ENCODE peak calls at places on chromosomes 7 and 10, in seven cellular contexts. P, U, E, Q, L, R and G are unnamed samples.

GRCh38 chr10:96626795-96627194 is 40.0 kb upstream of the TM9SF3 start:
- DNase-seq in P (no peak), Q (no peak), E (no peak), U (no peak), L (no peak), R (no peak), G (no peak)

GRCh38 chr7:12436896-12437535 is 33.4 kb upstream of the VWDE start:
- DNase-seq in Q (no peak), E (no peak), L (peak; percentile 31), R (peak; percentile 12), P (peak; percentile 65), U (no peak), G (no peak)

GRCh38 chr10:24382979-24383663 is 174.2 kb downstream of the KIAA1217 start:
- DNase-seq in U (no peak), L (no peak), Q (peak; percentile 34), R (no peak), P (peak; percentile 4), E (no peak), G (no peak)

GRCh38 chr7:33155811-33156210 is 26.4 kb downstream of the BBS9 start:
- DNase-seq in P (peak; percentile 46), U (no peak), Q (no peak), L (no peak), R (no peak), E (no peak), G (no peak)

GRCh38 chr10:63703113-63703670 is 182.0 kb downstream of the REEP3 start:
- DNase-seq in R (no peak), P (no peak), E (no peak), L (peak; percentile 62), U (no peak), Q (no peak), G (no peak)

GRCh38 chr7:73742753-73743641 is 4.4 kb upstream of the ABHD11 start:
- DNase-seq in R (peak; percentile 87), U (peak; percentile 57), Q (peak; percentile 33), L (peak; percentile 88), E (peak; percentile 71), P (no peak), G (peak; percentile 95)

GRCh38 chr10:20004087-20004523 is 187.9 kb downstream of the PLXDC2 start:
- DNase-seq in L (no peak), U (peak; percentile 80), R (no peak), Q (peak; percentile 26), P (peak; percentile 52), E (peak; percentile 17), G (peak; percentile 62)

GRCh38 chr7:140533394-140533872 is 54.1 kb upstream of the MKRN1 start:
- DNase-seq in E (no peak), U (no peak), L (no peak), R (no peak), Q (no peak), P (peak; percentile 25), G (peak; percentile 82)

GRCh38 chr7:46080595-46081159 is 159.6 kb upstream of the IGFBP3 start:
- DNase-seq in L (no peak), U (no peak), P (no peak), Q (no peak), E (no peak), R (no peak), G (no peak)

GRCh38 chr10:5571826-5572225 is 47.1 kb downstream of the CALML3 start:
- DNase-seq in E (no peak), Q (no peak), P (no peak), L (no peak), U (no peak), R (no peak), G (no peak)
- H3K4me3 ChIP-seq in E (no peak overlapping the region), Q (no peak overlapping the region), P (no peak overlapping the region), L (no peak overlapping the region), U (no peak overlapping the region), R (no peak overlapping the region), G (no peak overlapping the region)

DNA sequence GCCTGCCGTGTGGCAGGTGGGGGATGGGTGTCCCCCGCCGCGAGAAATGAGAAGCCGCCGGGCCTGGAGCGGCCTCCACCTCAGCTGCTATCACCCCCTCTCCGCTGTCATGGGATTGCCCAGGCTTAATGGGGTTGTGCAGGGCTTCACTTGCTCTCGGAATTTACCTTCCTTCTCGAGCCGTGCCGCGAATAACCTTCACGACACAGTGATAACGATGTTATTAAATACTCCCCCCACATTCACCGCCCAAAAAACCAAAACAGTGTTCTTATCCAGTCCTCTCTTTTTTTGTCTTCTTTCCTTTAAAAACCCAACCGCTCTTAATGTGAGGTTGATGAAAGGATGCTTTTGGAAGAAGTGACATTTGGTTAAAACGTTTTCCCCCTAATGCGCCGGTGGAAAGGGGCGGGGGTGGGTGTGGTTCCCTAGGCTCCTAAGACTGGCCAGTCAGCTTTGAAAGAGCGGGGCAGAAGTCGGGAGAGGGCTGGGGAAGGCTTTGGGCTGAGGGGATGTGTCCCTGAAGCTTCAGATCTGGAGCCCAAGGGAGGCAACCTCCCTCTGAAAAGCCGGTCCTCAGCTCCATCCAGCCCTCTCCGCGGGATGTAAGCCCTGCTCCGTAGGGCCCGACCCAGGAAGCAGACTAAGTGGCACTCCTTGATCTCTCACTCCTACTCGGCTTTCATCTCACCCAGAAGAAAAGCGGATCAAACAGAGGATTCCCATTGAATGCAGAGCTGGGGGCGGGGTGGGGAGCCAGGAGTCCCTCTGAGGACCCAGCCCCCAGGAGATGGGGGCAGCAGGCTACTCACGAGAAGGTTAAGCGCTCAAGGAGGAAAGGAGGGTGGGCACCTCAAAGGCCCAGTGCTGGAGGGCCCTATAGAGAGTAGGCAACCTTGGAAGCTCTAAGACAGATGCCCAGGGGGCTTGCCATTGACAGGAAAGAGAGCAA is 2.5 kb upstream of the EVX1 start:
- DNase-seq in E (peak; percentile 75), R (no peak), P (no peak), Q (no peak), U (no peak), L (no peak), G (no peak)
- H3K4me3 ChIP-seq in E (no peak overlapping the region), R (peak overlapping the region; percentile 27), P (no peak overlapping the region), Q (no peak overlapping the region), U (no peak overlapping the region), L (no peak overlapping the region), G (no peak overlapping the region)

GRCh38 chr10:32950457-32951109 is 7.4 kb downstream of the ITGB1 start:
- DNase-seq in U (no peak), R (no peak), P (no peak), Q (no peak), L (no peak), E (no peak), G (no peak)

GRCh38 chr10:32953277-32953927 is 4.6 kb downstream of the ITGB1 start:
- DNase-seq in E (no peak), U (no peak), P (no peak), L (no peak), Q (no peak), R (no peak), G (no peak)

GRCh38 chr10:32951111-32951510 is 6.9 kb downstream of the ITGB1 start:
- DNase-seq in U (no peak), L (no peak), E (no peak), P (no peak), R (no peak), Q (no peak), G (no peak)

GRCh38 chr10:32952541-32953276 is 5.3 kb downstream of the ITGB1 start:
- DNase-seq in Q (no peak), P (no peak), R (no peak), L (no peak), E (no peak), U (no peak), G (no peak)

DNA sequence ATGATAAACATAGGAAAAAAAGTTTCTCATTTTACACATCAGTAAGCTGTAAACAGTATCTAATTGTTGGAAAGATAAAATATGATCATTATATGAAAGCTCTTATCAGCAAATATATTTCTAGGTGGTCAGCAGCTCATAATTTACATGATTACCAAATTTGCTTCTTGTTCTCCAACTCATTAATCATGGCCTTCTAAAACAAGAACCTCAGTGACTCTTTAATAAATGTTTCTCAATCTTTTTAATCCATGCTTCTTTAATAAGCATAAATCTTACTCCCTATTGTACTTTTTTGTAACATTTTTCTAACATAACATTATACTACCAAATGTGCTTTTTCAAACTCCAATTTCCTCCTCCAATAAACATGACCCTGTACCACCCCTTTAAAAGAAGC is 5.9 kb downstream of the ITGB1 start:
- DNase-seq in U (no peak), L (no peak), Q (no peak), P (no peak), R (no peak), E (no peak), G (no peak)
- H3K4me3 ChIP-seq in U (no peak overlapping the region), L (no peak overlapping the region), Q (no peak overlapping the region), P (no peak overlapping the region), R (no peak overlapping the region), E (no peak overlapping the region), G (no peak overlapping the region)

DNA sequence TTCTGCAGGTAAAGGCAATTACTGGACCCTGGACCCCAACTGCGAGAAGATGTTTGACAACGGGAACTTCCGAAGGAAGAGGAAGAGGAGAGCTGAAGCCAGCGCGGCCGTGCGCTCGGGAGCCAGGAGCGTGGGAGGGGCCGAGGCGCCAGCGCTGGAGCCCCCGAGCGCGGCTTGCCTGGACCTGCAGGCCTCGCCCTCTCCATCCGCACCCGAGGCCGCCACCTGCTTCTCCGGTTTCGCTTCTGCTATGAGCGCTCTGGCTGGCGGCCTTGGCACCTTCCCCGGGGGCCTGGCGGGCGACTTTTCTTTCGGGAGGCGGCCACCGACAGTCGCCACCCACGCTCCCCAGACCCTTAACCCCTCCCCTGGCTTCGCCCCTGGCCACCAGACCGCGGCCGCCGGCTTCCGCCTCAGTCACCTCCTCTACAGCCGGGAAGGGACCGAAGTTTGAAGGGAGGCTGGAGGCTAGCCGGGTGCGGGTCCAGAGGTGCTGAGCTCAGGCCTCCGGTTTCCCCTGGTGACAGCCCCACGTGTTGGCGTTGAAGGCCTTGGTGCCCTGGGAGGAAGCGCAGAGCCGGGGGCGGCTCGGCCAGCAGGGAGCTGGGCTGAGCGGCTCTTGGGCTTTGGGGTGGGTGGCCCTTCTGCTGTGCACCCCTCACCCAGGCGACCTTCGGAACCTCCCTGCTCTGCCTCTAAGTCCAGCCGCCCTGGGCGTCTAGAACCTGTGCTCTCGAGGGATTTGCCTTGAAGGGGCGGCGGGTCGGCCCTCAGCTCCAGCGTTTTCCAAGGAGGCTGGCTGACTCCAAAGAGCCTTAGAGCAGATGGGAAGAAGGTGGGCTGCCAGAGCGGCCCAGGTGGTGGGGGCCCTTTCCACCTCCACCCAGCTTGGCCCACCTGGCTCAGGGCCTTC is 1.8 kb downstream of the FOXI2 start:
- DNase-seq in P (no peak), L (no peak), U (no peak), E (peak; percentile 73), R (no peak), Q (no peak), G (no peak)
- H3K4me3 ChIP-seq in P (no peak overlapping the region), L (no peak overlapping the region), U (no peak overlapping the region), E (no peak overlapping the region), R (no peak overlapping the region), Q (no peak overlapping the region), G (no peak overlapping the region)

GRCh38 chr10:68007356-68007755 is 67.7 kb downstream of the HERC4 start:
- DNase-seq in L (no peak), Q (no peak), E (no peak), R (no peak), P (no peak), U (no peak), G (no peak)
- H3K4me3 ChIP-seq in L (no peak overlapping the region), Q (no peak overlapping the region), E (no peak overlapping the region), R (no peak overlapping the region), P (no peak overlapping the region), U (no peak overlapping the region), G (no peak overlapping the region)

DNA sequence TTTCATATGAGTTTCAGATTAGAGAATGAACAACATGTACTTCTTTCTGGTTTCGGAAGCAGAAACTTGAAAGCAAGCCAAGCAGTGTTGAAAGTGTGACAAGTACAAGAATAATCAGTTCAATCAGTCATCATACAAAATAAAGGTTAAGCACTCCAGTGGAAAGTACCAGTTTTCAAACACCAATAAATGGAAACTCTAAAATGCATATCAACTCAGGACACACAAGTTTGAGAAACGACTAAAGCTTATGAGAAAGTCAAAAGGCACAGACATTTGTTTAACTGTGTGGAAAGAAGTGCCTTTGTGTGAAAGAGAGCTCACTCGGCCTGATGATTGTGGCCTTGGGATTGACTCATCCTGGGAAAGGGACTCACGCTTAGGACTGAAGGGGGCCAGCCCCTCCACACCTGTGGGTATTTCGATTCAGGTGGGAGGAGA is 60.6 kb upstream of the AKR1C1 start:
- DNase-seq in Q (no peak), R (no peak), P (no peak), U (no peak), L (no peak), E (no peak), G (peak; percentile 64)
- H3K4me3 ChIP-seq in Q (no peak overlapping the region), R (no peak overlapping the region), P (no peak overlapping the region), U (no peak overlapping the region), L (no peak overlapping the region), E (no peak overlapping the region), G (no peak overlapping the region)